ENCODE peak calls at places on chromosomes 1 and 21, in five cellular contexts. F is GM12891, T is NB4, P is ovary, X is endothelial cell of umbilical vein. K is an unnamed sample.

GRCh38 chr1:183287191-183287675 is 101.2 kb downstream of the LAMC2 start:
- DNase-seq in F (no peak), T (no peak), P (peak), X (peak), K (no peak)

GRCh38 chr21:24224411-24224810 is 1382.9 kb downstream of the MRPL39 start:
- DNase-seq in F (no peak), T (no peak), P (no peak), X (no peak), K (no peak)

GRCh38 chr1:203462878-203463277 is 12.7 kb upstream of the PRELP start:
- DNase-seq in F (no peak), T (no peak), P (no peak), X (no peak), K (no peak)

GRCh38 chr1:156316909-156317308 is 17.8 kb upstream of the VHLL start:
- DNase-seq in F (no peak), T (no peak), P (no peak), X (no peak), K (no peak)

GRCh38 chr1:211332839-211333238 is 6.2 kb downstream of the TRAF5 start:
- DNase-seq in F (no peak), T (no peak), P (no peak), X (no peak), K (no peak)

GRCh38 chr1:180267211-180267561 is 37.1 kb downstream of the LHX4 start:
- DNase-seq in F (no peak), T (no peak), P (no peak), X (no peak), K (no peak)

GRCh38 chr1:17046043-17046657 is 7.7 kb downstream of the SDHB start:
- DNase-seq in F (no peak), T (peak), P (no peak), X (peak), K (peak)

GRCh38 chr1:55233149-55233777 is 18.1 kb upstream of the USP24 start:
- DNase-seq in F (no peak), T (no peak), P (no peak), X (no peak), K (no peak)

GRCh38 chr21:34923626-34924025 is 125.5 kb downstream of the RUNX1 start:
- DNase-seq in F (no peak), T (no peak), P (no peak), X (no peak), K (no peak)

GRCh38 chr1:89823679-89824292 is 3.0 kb downstream of the LRRC8D start:
- DNase-seq in F (no peak), T (peak), P (no peak), X (no peak), K (peak)

GRCh38 chr21:14513772-14514171 is 32.3 kb downstream of the SAMSN1 start:
- DNase-seq in F (no peak), T (no peak), P (no peak), X (no peak), K (no peak)

GRCh38 chr21:38505654-38506523 is 7.6 kb upstream of the ERG start:
- DNase-seq in F (peak), T (peak), P (peak), X (peak), K (peak)

GRCh38 chr1:147496571-147496970 is 44.7 kb upstream of the BCL9 start:
- DNase-seq in F (no peak), T (no peak), P (peak), X (peak), K (no peak)

GRCh38 chr1:205519541-205520131 is 15.2 kb downstream of the CDK18 start:
- DNase-seq in F (no peak), T (no peak), P (no peak), X (no peak), K (no peak)

GRCh38 chr1:15155760-15156743 is 2.5 kb downstream of the TMEM51 start:
- DNase-seq in F (peak), T (no peak), P (no peak), X (no peak), K (no peak)

GRCh38 chr1:40849801-40850592 is 12.2 kb downstream of the CITED4 start:
- DNase-seq in F (peak), T (peak), P (peak), X (peak), K (peak)

GRCh38 chr1:155060736-155061135 is 2.8 kb upstream of the EFNA4 start:
- DNase-seq in F (no peak), T (no peak), P (no peak), X (no peak), K (no peak)

GRCh38 chr21:17930102-17930501 is 110.9 kb upstream of the C21orf91 start:
- DNase-seq in F (no peak), T (no peak), P (no peak), X (no peak), K (no peak)

GRCh38 chr1:82565146-82565545 is 764.4 kb downstream of the ADGRL2 start:
- DNase-seq in F (no peak), T (no peak), P (no peak), X (no peak), K (no peak)

DNA sequence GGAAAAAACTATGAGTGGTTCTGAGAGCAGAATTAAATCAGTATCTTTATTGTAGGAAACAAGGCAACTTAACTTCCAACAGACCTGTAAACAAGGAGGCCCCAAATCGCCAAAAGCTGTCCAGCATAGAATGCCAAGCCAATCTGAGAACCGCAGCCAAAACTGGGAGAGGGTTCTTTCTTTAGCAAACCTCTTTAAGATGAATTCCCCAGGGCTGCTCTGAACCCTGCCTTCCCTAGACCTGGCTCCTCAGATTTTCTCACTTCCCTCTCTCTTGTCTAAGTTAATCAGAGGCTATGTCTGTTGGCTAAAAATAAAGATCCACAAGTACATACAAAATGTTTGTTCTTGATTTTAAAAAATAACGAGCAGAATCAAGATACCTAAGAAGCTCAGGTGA is 141.4 kb downstream of the SMYD3 start:
- DNase-seq in F (no peak), T (peak), P (no peak), X (no peak), K (no peak)
- TF ChIP-seq POLR2A in F (no peak), T (no peak), P (no peak), X (no peak), K (no peak)

DNA sequence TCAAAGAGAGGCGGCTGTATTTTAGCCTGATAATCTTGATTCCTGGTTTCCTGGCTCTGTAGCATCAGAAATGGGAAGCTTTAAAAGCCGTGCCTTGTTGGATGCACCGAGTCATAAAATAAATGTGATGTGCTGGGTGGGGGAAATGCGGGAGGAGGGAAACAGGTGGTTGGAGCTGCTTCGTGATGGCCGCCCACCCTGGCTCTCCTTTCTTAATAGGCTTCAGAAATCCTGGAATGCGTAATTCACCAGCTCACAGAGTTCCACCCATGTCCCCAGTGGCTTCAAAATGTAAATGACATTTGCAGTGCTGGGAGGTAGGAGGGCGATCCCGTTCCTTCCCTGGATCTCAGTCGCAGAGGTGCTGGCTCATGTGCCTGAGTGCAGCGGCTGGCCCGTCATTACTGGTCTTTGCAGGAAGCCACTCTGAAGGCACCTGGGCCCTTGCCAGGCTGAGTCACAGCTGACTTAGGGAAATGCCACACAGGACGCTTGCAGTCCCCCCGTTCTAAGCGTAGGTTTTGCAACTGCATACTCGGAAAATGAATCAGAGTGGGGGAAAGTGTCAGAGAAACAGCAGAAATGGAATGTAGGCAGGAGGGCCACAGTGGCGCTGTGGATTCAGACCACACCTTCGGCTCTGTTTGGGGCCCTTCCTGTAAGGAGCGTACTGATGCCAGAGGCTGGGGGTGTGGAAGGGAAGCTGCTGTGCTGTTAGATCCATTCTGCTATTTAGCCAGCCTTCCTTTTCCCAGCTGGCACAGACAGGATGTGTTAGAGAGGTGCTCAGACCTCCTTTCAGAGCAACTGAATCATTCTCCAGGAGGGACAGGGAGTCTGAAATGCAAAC is 37.6 kb downstream of the GALNT2 start:
- DNase-seq in F (peak), T (peak), P (peak), X (peak), K (peak)
- TF ChIP-seq POLR2A in F (no peak), T (no peak), P (no peak), X (peak), K (no peak)

DNA sequence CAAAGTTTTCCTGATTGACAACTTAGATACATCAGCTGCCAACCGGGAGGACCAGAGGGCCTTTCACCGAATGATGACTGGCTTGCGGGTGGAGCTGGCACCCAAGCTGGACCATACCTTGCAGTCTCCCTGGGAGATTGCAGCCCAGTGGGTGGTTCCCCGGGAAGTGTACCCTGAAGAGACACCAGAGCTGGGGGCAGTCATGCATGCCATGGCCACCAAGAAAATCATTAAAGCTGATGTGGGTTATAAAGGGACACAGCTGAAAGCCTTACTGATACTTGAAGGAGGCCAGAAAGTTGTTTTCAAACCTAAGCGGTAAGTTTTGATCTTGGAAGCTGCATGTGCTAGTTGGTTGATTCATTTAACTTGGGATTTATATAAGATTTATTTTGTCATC is 18.2 kb downstream of the FAM20B start:
- DNase-seq in F (no peak), T (no peak), P (no peak), X (no peak), K (no peak)
- TF ChIP-seq POLR2A in F (no peak), T (no peak), P (no peak), X (no peak), K (no peak)

GRCh38 chr1:111414756-111415155 is 12.8 kb downstream of the OVGP1 start:
- DNase-seq in F (no peak), T (no peak), P (no peak), X (no peak), K (no peak)
- TF ChIP-seq POLR2A in F (no peak), T (no peak), P (no peak), X (no peak), K (no peak)

GRCh38 chr1:223075834-223076233 is 67.2 kb downstream of the TLR5 start:
- DNase-seq in F (no peak), T (no peak), P (no peak), X (no peak), K (no peak)

GRCh38 chr1:223074901-223075300 is 68.1 kb downstream of the TLR5 start:
- DNase-seq in F (no peak), T (no peak), P (no peak), X (no peak), K (no peak)

GRCh38 chr1:223074427-223074826 is 68.6 kb downstream of the TLR5 start:
- DNase-seq in F (no peak), T (no peak), P (no peak), X (no peak), K (no peak)

GRCh38 chr1:223077434-223077833 is 65.6 kb downstream of the TLR5 start:
- DNase-seq in F (no peak), T (no peak), P (no peak), X (no peak), K (no peak)

GRCh38 chr1:223076382-223076781 is 66.7 kb downstream of the TLR5 start:
- DNase-seq in F (no peak), T (no peak), P (no peak), X (no peak), K (no peak)
- TF ChIP-seq POLR2A in F (no peak), T (no peak), P (no peak), X (no peak), K (no peak)

GRCh38 chr1:93964096-93964776 is 55.0 kb upstream of the GCLM start:
- DNase-seq in F (no peak), T (no peak), P (no peak), X (no peak), K (no peak)
- TF ChIP-seq POLR2A in F (no peak), T (no peak), P (no peak), X (no peak), K (no peak)

K was measured in erythroblast.